ENCODE peak calls at places on chromosomes 7 and 10, in five cellular contexts. R is OCI-LY7, K is fibroblast of pulmonary artery, N is colonic mucosa, D is cardiac fibroblast. M is an unnamed sample.

GRCh38 chr10:133370026-133370786 is 2.9 kb downstream of the ECHS1 start:
- DNase-seq in R (no peak), K (no peak), N (no peak), D (no peak), M (no peak)

GRCh38 chr7:142482899-142483658 is 225.2 kb upstream of the PRSS58 start:
- DNase-seq in R (peak; percentile 65), K (peak; percentile 60), N (peak; percentile 74), D (peak; percentile 63), M (peak; percentile 47)

GRCh38 chr7:101121996-101122932 is 4.6 kb upstream of the SERPINE1 start:
- DNase-seq in R (no peak), K (peak; percentile 99), N (peak; percentile 39), D (peak; percentile 99), M (peak; percentile 98)

GRCh38 chr7:73900286-73900685 is 39.3 kb downstream of the TMEM270 start:
- DNase-seq in R (no peak), K (no peak), N (no peak), D (no peak), M (no peak)

GRCh38 chr7:108581655-108582491 is 12.2 kb downstream of the DNAJB9 start:
- DNase-seq in R (no peak), K (peak; percentile 17), N (no peak), D (no peak), M (no peak)

GRCh38 chr10:119737039-119737663 is 11.3 kb downstream of the INPP5F start:
- DNase-seq in R (no peak), K (no peak), N (no peak), D (no peak), M (no peak)

GRCh38 chr7:87505122-87505521 is 29.6 kb upstream of the ABCB4 start:
- DNase-seq in R (no peak), K (no peak), N (no peak), D (no peak), M (no peak)

GRCh38 chr10:57562211-57562610 is 705.5 kb downstream of the IPMK start:
- DNase-seq in R (no peak), K (no peak), N (no peak), D (no peak), M (no peak)

GRCh38 chr10:49552277-49552676 is 13.4 kb upstream of the ERCC6 start:
- DNase-seq in R (no peak), K (peak; percentile 93), N (no peak), D (peak; percentile 95), M (peak; percentile 81)

GRCh38 chr10:9188022-9188810 is 1133.7 kb downstream of the GATA3 start:
- DNase-seq in R (no peak), K (no peak), N (no peak), D (no peak), M (no peak)

GRCh38 chr10:43287056-43288007 is 20.5 kb upstream of the RASGEF1A start:
- DNase-seq in R (peak; percentile 39), K (peak; percentile 19), N (peak; percentile 52), D (peak; percentile 34), M (no peak)

GRCh38 chr10:61701055-61701705 is 38.5 kb downstream of the CABCOCO1 start:
- DNase-seq in R (no peak), K (no peak), N (no peak), D (peak; percentile 2), M (no peak)

GRCh38 chr7:100127866-100128601 is 1.3 kb downstream of the MBLAC1 start:
- DNase-seq in R (peak; percentile 68), K (no peak), N (peak; percentile 41), D (no peak), M (no peak)

GRCh38 chr10:93509816-93510215 is 13.4 kb downstream of the CEP55 start:
- DNase-seq in R (no peak), K (no peak), N (no peak), D (no peak), M (no peak)

GRCh38 chr7:47582748-47583740 is 1.1 kb upstream of the TNS3 start:
- DNase-seq in R (no peak), K (no peak), N (no peak), D (no peak), M (no peak)

GRCh38 chr7:86747698-86748097 is 104.0 kb downstream of the GRM3 start:
- DNase-seq in R (no peak), K (no peak), N (no peak), D (no peak), M (no peak)

GRCh38 chr10:91742189-91742588 is 56.0 kb upstream of the TNKS2 start:
- DNase-seq in R (no peak), K (no peak), N (no peak), D (no peak), M (no peak)

GRCh38 chr7:93910076-93910994 is 4.0 kb downstream of the GNGT1 start:
- DNase-seq in R (no peak), K (peak; percentile 95), N (no peak), D (peak; percentile 83), M (no peak)

GRCh38 chr7:123657304-123657685 is 1.6 kb downstream of the LMOD2 start:
- DNase-seq in R (no peak), K (no peak), N (no peak), D (no peak), M (no peak)

GRCh38 chr7:116218051-116218645 is 7.8 kb downstream of the TES start:
- DNase-seq in R (no peak), K (peak; percentile 83), N (no peak), D (peak; percentile 82), M (peak; percentile 99)

GRCh38 chr10:126732308-126732707 is 61.8 kb upstream of the C10orf90 start:
- DNase-seq in R (no peak), K (no peak), N (no peak), D (no peak), M (no peak)

GRCh38 chr7:70674268-70675025 is 457.5 kb upstream of the GALNT17 start:
- DNase-seq in R (no peak), K (no peak), N (no peak), D (no peak), M (no peak)

GRCh38 chr10:74394416-74394969 is 243.5 kb downstream of the ADK start:
- DNase-seq in R (no peak), K (no peak), N (no peak), D (no peak), M (no peak)

GRCh38 chr10:74994714-74995308 is 116.6 kb upstream of the SAMD8 start:
- DNase-seq in R (no peak), K (no peak), N (no peak), D (no peak), M (no peak)

GRCh38 chr10:11444148-11444516 is 167.3 kb downstream of the USP6NL start:
- DNase-seq in R (no peak), K (no peak), N (no peak), D (no peak), M (no peak)

GRCh38 chr7:149126662-149127321 is 668 bp upstream of the ZNF425 start:
- DNase-seq in R (peak; percentile 69), K (peak; percentile 11), N (peak; percentile 49), D (peak; percentile 57), M (no peak)

GRCh38 chr7:3157541-3158287 is 114.0 kb upstream of the CARD11 start:
- DNase-seq in R (no peak), K (peak; percentile 50), N (no peak), D (peak; percentile 36), M (peak; percentile 18)

GRCh38 chr10:110762109-110762848 is 109.4 kb upstream of the PDCD4 start:
- DNase-seq in R (no peak), K (no peak), N (no peak), D (no peak), M (no peak)

GRCh38 chr7:99224263-99224947 is 16.5 kb upstream of the KPNA7 start:
- DNase-seq in R (no peak), K (peak; percentile 22), N (peak; percentile 67), D (peak; percentile 60), M (peak; percentile 22)

GRCh38 chr7:2104107-2104710 is 128.5 kb downstream of the MAD1L1 start:
- DNase-seq in R (peak; percentile 85), K (peak; percentile 96), N (peak; percentile 65), D (peak; percentile 90), M (peak; percentile 89)

GRCh38 chr10:17833656-17834055 is 24.5 kb downstream of the MRC1 start:
- DNase-seq in R (no peak), K (no peak), N (no peak), D (no peak), M (no peak)

GRCh38 chr10:17836917-17837316 is 27.8 kb downstream of the MRC1 start:
- DNase-seq in R (no peak), K (peak; percentile 78), N (peak; percentile 43), D (peak; percentile 56), M (peak; percentile 69)

GRCh38 chr10:17838080-17838634 is 29.0 kb downstream of the MRC1 start:
- DNase-seq in R (no peak), K (no peak), N (no peak), D (no peak), M (no peak)

GRCh38 chr10:17831896-17832295 is 22.7 kb downstream of the MRC1 start:
- DNase-seq in R (no peak), K (no peak), N (no peak), D (no peak), M (no peak)

GRCh38 chr10:17835688-17836087 is 26.5 kb downstream of the MRC1 start:
- DNase-seq in R (no peak), K (peak; percentile 70), N (no peak), D (peak; percentile 90), M (peak; percentile 88)
- H3K4me3 ChIP-seq in R (no peak overlapping the region), K (no peak overlapping the region), N (no peak overlapping the region), D (no peak overlapping the region), M (no peak overlapping the region)

DNA sequence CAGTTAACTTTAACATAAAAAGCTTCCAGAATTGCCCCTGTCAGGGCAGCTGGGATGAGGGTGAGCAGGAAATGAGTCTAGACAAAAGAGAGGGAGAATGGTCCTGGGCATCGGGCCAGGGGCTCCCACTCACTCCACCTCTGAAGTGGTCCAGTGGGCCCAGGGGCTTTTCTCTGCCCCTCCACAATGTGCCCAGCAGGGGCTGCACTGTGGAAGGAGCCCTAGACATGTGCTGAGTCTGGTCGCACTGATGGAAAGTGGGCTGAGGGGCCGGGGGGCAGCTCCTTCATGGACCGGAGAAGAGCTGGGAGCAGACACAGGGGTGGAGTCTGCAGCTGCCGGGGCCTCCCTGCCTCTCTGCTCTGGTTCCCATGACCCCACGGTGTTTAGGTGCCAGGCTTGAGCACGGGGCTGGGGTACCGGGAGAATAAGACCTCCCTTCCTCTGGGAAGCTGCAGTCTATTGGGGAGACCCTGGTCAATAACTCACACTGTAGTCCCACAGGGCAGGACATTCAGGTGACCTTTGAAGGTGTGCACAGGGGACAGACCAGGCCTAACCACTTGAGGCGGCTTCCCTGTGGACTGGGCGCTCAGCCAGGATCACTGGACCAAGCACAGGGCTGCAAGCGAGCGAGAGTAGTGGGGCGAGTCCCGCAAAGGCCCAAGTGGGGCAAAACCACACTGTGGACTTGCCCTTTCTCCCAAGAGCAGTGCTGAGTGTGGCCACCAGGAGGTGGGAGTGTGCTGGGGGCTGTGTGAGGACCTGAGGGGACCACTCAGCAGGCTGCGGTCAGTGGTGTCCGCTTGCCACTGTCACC is 6.1 kb downstream of the ADCY1 start:
- DNase-seq in R (no peak), K (no peak), N (no peak), D (no peak), M (no peak)
- TF ChIP-seq CTCF in R (peak; percentile 18), K (peak; percentile 31), N (no peak), D (peak; percentile 34), M (peak; percentile 60)

GRCh38 chr7:159142204-159142603 is 2.5 kb downstream of the VIPR2 start:
- DNase-seq in R (no peak), K (no peak), N (no peak), D (no peak), M (no peak)
- H3K4me3 ChIP-seq in R (no peak overlapping the region), K (no peak overlapping the region), N (no peak overlapping the region), D (no peak overlapping the region), M (no peak overlapping the region)

DNA sequence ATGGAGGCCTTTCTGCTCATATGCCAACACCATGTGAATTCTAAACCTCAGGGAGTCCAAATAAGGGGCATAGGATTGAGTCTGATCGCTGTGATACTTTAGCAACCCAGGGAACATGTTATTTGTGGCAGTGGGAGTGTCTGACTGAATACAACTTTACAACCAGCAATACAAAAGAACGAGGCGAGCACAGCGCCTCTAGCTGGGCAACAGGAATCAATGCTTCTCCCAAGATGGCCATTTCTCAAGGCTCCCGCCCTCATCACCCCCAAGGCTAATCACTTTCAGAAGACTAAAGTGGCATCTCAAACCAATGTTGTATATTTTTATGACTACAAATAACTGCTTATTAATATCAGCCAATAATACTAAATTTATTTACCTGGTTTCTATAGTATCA is 28.1 kb downstream of the YWHAG start:
- DNase-seq in R (no peak), K (no peak), N (no peak), D (no peak), M (no peak)
- TF ChIP-seq CTCF in R (peak; percentile 53), K (no peak), N (no peak), D (no peak), M (no peak)